ENCODE peak calls at places on chromosomes 4 and X, in six cellular contexts. Z is NT2/D1, X is HCT116, R is IMR-90, S is colonic mucosa, W is MM.1S. C is an unnamed sample.

GRCh38 chrX:21354725-21355124 is 19.5 kb upstream of the CNKSR2 start:
- DNase-seq in R (no peak), X (no peak), W (no peak), Z (no peak), S (no peak), C (no peak)

GRCh38 chr4:8534129-8534528 is 46.1 kb upstream of the GPR78 start:
- DNase-seq in X (peak; percentile 39), S (peak; percentile 54), Z (no peak), W (peak; percentile 90), R (peak; percentile 66), C (peak; percentile 96)

GRCh38 chr4:8525383-8526120 is 54.6 kb upstream of the GPR78 start:
- DNase-seq in S (no peak), X (no peak), W (no peak), R (peak; percentile 28), Z (no peak), C (no peak)

GRCh38 chrX:130401415-130402210 is at the start of gene RBMX2:
- DNase-seq in R (peak; percentile 61), S (peak; percentile 74), X (peak; percentile 34), Z (peak; percentile 33), W (peak; percentile 78), C (peak; percentile 82)

GRCh38 chr4:1239949-1240305 is 9.0 kb downstream of the CTBP1 start:
- DNase-seq in Z (no peak), W (no peak), R (no peak), X (no peak), S (no peak), C (no peak)

GRCh38 chr4:5963611-5964010 is 54.6 kb downstream of the C4orf50 start:
- DNase-seq in Z (peak; percentile 36), X (no peak), W (no peak), R (no peak), S (no peak), C (peak; percentile 63)

GRCh38 chr4:150209140-150209829 is 131.0 kb downstream of the DCLK2 start:
- DNase-seq in W (peak; percentile 42), S (peak; percentile 65), R (peak; percentile 71), Z (peak; percentile 28), X (peak; percentile 49), C (peak; percentile 73)

GRCh38 chrX:65644621-65645287 is 22.7 kb upstream of the MSN start:
- DNase-seq in W (no peak), X (peak; percentile 39), Z (no peak), R (peak; percentile 79), S (peak; percentile 74), C (peak; percentile 53)

GRCh38 chr4:120750152-120750525 is 172.4 kb downstream of the PRDM5 start:
- DNase-seq in W (peak; percentile 76), Z (no peak), S (no peak), R (no peak), X (no peak), C (no peak)

GRCh38 chr4:11489449-11490083 is 60.9 kb upstream of the HS3ST1 start:
- DNase-seq in W (no peak), R (no peak), S (no peak), X (no peak), Z (no peak), C (no peak)

GRCh38 chr4:42252315-42252714 is 99.9 kb upstream of the BEND4 start:
- DNase-seq in W (no peak), S (no peak), R (no peak), X (no peak), Z (no peak), C (no peak)

GRCh38 chrX:22760513-22761057 is 239.2 kb upstream of the DDX53 start:
- DNase-seq in R (no peak), X (no peak), S (no peak), W (no peak), Z (no peak), C (peak; percentile 19)

GRCh38 chrX:50903387-50904027 is 7.0 kb upstream of the BMP15 start:
- DNase-seq in X (peak; percentile 27), S (peak; percentile 30), Z (peak; percentile 42), R (peak; percentile 26), W (peak; percentile 11), C (peak; percentile 59)

GRCh38 chr4:122797405-122798094 is 29.1 kb upstream of the FGF2 start:
- DNase-seq in S (no peak), W (no peak), Z (no peak), R (no peak), X (no peak), C (no peak)
- H3K9ac ChIP-seq in S (no peak overlapping the region), W (no peak overlapping the region), Z (no peak overlapping the region), R (peak overlapping the region; percentile 81), X (no peak overlapping the region), C (no peak overlapping the region)

GRCh38 chr4:151358266-151358665 is 32.9 kb upstream of the SH3D19 start:
- DNase-seq in W (no peak), S (no peak), R (no peak), Z (no peak), X (no peak), C (no peak)
- H3K4me3 ChIP-seq in W (no peak overlapping the region), S (no peak overlapping the region), R (no peak overlapping the region), Z (no peak overlapping the region), X (no peak overlapping the region), C (no peak overlapping the region)

GRCh38 chr4:156238171-156238570 is 284.5 kb upstream of the CTSO start:
- DNase-seq in R (no peak), Z (no peak), X (no peak), W (no peak), S (no peak), C (peak; percentile 22)
- H3K9ac ChIP-seq in R (no peak overlapping the region), Z (no peak overlapping the region), X (no peak overlapping the region), W (no peak overlapping the region), S (no peak overlapping the region), C (no peak overlapping the region)

DNA sequence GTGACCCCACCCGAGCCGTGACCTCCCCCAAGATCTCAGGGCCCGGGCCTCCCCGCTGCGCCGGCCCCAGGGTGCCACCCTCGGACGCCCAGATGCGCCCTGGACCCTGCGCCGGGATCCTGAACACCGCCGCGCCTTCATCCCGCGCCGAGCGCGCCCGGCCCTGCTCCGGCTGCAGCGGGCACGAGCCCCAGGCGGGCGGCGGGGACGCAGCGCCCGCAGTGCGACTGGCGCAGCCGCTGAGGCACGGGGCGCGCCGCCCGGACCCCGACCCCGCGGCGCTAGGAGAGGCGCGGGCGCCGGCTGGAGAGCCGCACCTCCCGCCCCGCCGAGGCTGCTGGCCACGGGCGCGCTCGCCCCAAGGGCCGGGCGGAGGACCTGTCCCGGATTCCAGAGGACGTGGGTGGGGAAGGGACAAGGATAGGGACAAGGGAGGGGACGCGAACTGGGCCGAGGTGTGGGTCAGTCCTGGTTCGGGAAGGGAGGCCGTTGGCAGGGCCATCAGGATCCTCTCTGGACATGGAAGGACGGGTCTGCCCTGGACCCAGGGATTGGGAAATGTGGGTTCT is 1.2 kb downstream of the ZFYVE28 start:
- DNase-seq in Z (no peak), W (no peak), X (no peak), S (no peak), R (no peak), C (no peak)
- H3K4me3 ChIP-seq in Z (peak overlapping the region; percentile 49), W (peak overlapping the region; percentile 79), X (peak overlapping the region; percentile 73), S (peak overlapping the region; percentile 69), R (peak overlapping the region; percentile 15), C (peak overlapping the region; percentile 41)

GRCh38 chr4:26345541-26345940 is 24.7 kb downstream of the RBPJ start:
- DNase-seq in R (no peak), X (no peak), S (no peak), W (no peak), Z (no peak), C (no peak)
- H3K9ac ChIP-seq in R (no peak overlapping the region), X (no peak overlapping the region), S (no peak overlapping the region), W (no peak overlapping the region), Z (no peak overlapping the region), C (no peak overlapping the region)

GRCh38 chr4:40648141-40648540 is 18.5 kb upstream of the RBM47 start:
- DNase-seq in S (no peak), X (no peak), Z (no peak), R (no peak), W (no peak), C (no peak)
- H3K4me3 ChIP-seq in S (no peak overlapping the region), X (no peak overlapping the region), Z (no peak overlapping the region), R (no peak overlapping the region), W (no peak overlapping the region), C (no peak overlapping the region)

GRCh38 chrX:134548257-134548732 is 88.3 kb downstream of the HPRT1 start:
- DNase-seq in Z (no peak), S (no peak), X (no peak), W (peak; percentile 26), R (no peak), C (peak; percentile 29)
- H3K9ac ChIP-seq in Z (no peak overlapping the region), S (no peak overlapping the region), X (peak overlapping the region; percentile 56), W (peak overlapping the region; percentile 67), R (peak overlapping the region; percentile 99), C (no peak overlapping the region)

DNA sequence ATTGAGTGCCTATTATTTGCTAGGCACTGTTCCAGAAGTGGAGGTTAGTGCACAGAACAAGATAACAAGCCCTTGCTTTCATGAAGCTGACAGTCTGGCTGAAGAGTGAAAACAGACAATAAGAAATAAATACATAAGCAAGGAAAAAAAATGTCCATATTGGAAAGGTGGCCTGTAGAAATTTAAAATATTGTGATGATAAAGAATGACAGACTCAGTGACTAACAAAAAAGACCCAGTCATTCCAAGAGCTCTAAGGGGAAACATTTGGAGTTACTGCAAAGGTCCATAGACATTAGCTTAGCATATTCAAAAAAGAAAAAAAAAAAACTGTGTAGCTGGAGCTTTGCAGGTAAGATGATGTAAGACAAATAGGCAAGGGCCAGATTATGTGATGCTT is 1.0 kb upstream of the ANTXR2 start:
- DNase-seq in R (no peak), S (no peak), X (no peak), Z (no peak), W (no peak), C (no peak)
- H3K4me3 ChIP-seq in R (no peak overlapping the region), S (no peak overlapping the region), X (no peak overlapping the region), Z (no peak overlapping the region), W (no peak overlapping the region), C (no peak overlapping the region)